ENCODE peak calls at places on chromosomes 16 and 17, in ten cellular contexts. One of them, this sample, is unnamed.

GRCh38 chr17:8315740-8316217 is 5.7 kb downstream of the ARHGEF15 start:
- DNase-seq in neuronal stem cell: no peak
- DNase-seq in fibroblast of the aortic adventitia: no peak
- DNase-seq in heart left ventricle: no peak
- DNase-seq in natural killer cell: no peak
- DNase-seq in HFF-Myc: no peak
- DNase-seq in OCI-LY7: no peak
- DNase-seq in thoracic aorta: no peak
- DNase-seq in CD8-positive, alpha-beta T cell: no peak
- DNase-seq in MM.1S: no peak
- DNase-seq in this sample: no peak

GRCh38 chr16:72848759-72849664 is 198.9 kb downstream of the ZFHX3 start:
- DNase-seq in fibroblast of the aortic adventitia: peak; percentile 96
- DNase-seq in heart left ventricle: peak; percentile 90
- DNase-seq in MM.1S: no peak
- DNase-seq in OCI-LY7: no peak
- DNase-seq in natural killer cell: no peak
- DNase-seq in thoracic aorta: peak; percentile 86
- DNase-seq in neuronal stem cell: no peak
- DNase-seq in HFF-Myc: peak; percentile 65
- DNase-seq in CD8-positive, alpha-beta T cell: no peak
- DNase-seq in this sample: peak; percentile 52

GRCh38 chr17:76672270-76672851 is 28.8 kb upstream of the ST6GALNAC1 start:
- DNase-seq in neuronal stem cell: no peak
- DNase-seq in HFF-Myc: no peak
- DNase-seq in heart left ventricle: no peak
- DNase-seq in natural killer cell: no peak
- DNase-seq in OCI-LY7: peak; percentile 33
- DNase-seq in thoracic aorta: no peak
- DNase-seq in fibroblast of the aortic adventitia: no peak
- DNase-seq in CD8-positive, alpha-beta T cell: no peak
- DNase-seq in MM.1S: peak; percentile 36
- DNase-seq in this sample: peak; percentile 41

GRCh38 chr16:2429771-2430663 is 770 bp downstream of the CCNF start:
- DNase-seq in heart left ventricle: no peak
- DNase-seq in thoracic aorta: no peak
- DNase-seq in fibroblast of the aortic adventitia: peak; percentile 16
- DNase-seq in MM.1S: peak; percentile 71
- DNase-seq in OCI-LY7: peak; percentile 75
- DNase-seq in natural killer cell: no peak
- DNase-seq in CD8-positive, alpha-beta T cell: no peak
- DNase-seq in neuronal stem cell: no peak
- DNase-seq in HFF-Myc: no peak
- DNase-seq in this sample: peak; percentile 74

GRCh38 chr17:63596856-63597557 is 3.7 kb upstream of the TACO1 start:
- DNase-seq in thoracic aorta: no peak
- DNase-seq in natural killer cell: no peak
- DNase-seq in CD8-positive, alpha-beta T cell: no peak
- DNase-seq in neuronal stem cell: no peak
- DNase-seq in HFF-Myc: no peak
- DNase-seq in heart left ventricle: no peak
- DNase-seq in fibroblast of the aortic adventitia: no peak
- DNase-seq in OCI-LY7: no peak
- DNase-seq in MM.1S: no peak
- DNase-seq in this sample: no peak

GRCh38 chr16:69918241-69918640 is 32.9 kb upstream of the CLEC18A start:
- DNase-seq in OCI-LY7: no peak
- DNase-seq in HFF-Myc: no peak
- DNase-seq in neuronal stem cell: no peak
- DNase-seq in natural killer cell: no peak
- DNase-seq in heart left ventricle: no peak
- DNase-seq in fibroblast of the aortic adventitia: no peak
- DNase-seq in MM.1S: no peak
- DNase-seq in thoracic aorta: no peak
- DNase-seq in CD8-positive, alpha-beta T cell: no peak
- DNase-seq in this sample: no peak

GRCh38 chr17:27354491-27355081 is 60.7 kb downstream of the WSB1 start:
- DNase-seq in HFF-Myc: no peak
- DNase-seq in heart left ventricle: no peak
- DNase-seq in fibroblast of the aortic adventitia: no peak
- DNase-seq in neuronal stem cell: no peak
- DNase-seq in OCI-LY7: peak; percentile 43
- DNase-seq in MM.1S: peak; percentile 64
- DNase-seq in natural killer cell: no peak
- DNase-seq in CD8-positive, alpha-beta T cell: no peak
- DNase-seq in thoracic aorta: no peak
- DNase-seq in this sample: peak; percentile 62

GRCh38 chr16:17397499-17397891 is 73.3 kb downstream of the XYLT1 start:
- DNase-seq in heart left ventricle: no peak
- DNase-seq in MM.1S: no peak
- DNase-seq in fibroblast of the aortic adventitia: peak; percentile 46
- DNase-seq in natural killer cell: no peak
- DNase-seq in thoracic aorta: no peak
- DNase-seq in CD8-positive, alpha-beta T cell: no peak
- DNase-seq in OCI-LY7: no peak
- DNase-seq in neuronal stem cell: no peak
- DNase-seq in HFF-Myc: peak; percentile 81
- DNase-seq in this sample: peak; percentile 58

GRCh38 chr17:40075216-40076100 is 12.7 kb downstream of the THRA start:
- DNase-seq in fibroblast of the aortic adventitia: peak; percentile 72
- DNase-seq in heart left ventricle: peak; percentile 92
- DNase-seq in natural killer cell: peak; percentile 62
- DNase-seq in neuronal stem cell: peak; percentile 84
- DNase-seq in OCI-LY7: peak; percentile 69
- DNase-seq in HFF-Myc: no peak
- DNase-seq in CD8-positive, alpha-beta T cell: peak; percentile 64
- DNase-seq in MM.1S: peak; percentile 60
- DNase-seq in thoracic aorta: peak; percentile 69
- DNase-seq in this sample: peak; percentile 78

GRCh38 chr17:56125830-56126819 is 27.1 kb upstream of the ANKFN1 start:
- DNase-seq in natural killer cell: no peak
- DNase-seq in thoracic aorta: no peak
- DNase-seq in fibroblast of the aortic adventitia: peak; percentile 80
- DNase-seq in CD8-positive, alpha-beta T cell: no peak
- DNase-seq in MM.1S: no peak
- DNase-seq in OCI-LY7: peak; percentile 10
- DNase-seq in heart left ventricle: no peak
- DNase-seq in HFF-Myc: peak; percentile 19
- DNase-seq in neuronal stem cell: peak; percentile 41
- DNase-seq in this sample: peak; percentile 5

GRCh38 chr17:37844158-37844976 is 79.8 kb upstream of the TBC1D3K start:
- DNase-seq in fibroblast of the aortic adventitia: peak; percentile 34
- DNase-seq in thoracic aorta: no peak
- DNase-seq in HFF-Myc: no peak
- DNase-seq in heart left ventricle: peak; percentile 53
- DNase-seq in natural killer cell: peak; percentile 50
- DNase-seq in neuronal stem cell: peak; percentile 47
- DNase-seq in MM.1S: peak; percentile 51
- DNase-seq in CD8-positive, alpha-beta T cell: peak; percentile 30
- DNase-seq in OCI-LY7: peak; percentile 49
- DNase-seq in this sample: peak; percentile 71